ENCODE peak calls at places on chromosome 10, in seven cellular contexts. K is PC-9; O is activated effector memory CD4-positive, alpha-beta T cell treated with anti-CD3 and anti-CD28 coated beads, Interleukin-2, amount 50 U/mL, for 16 hours; E is SK-MEL-5; Y is SW 1271; F is left ventricle myocardium inferior; U is effector CD4-positive, alpha-beta T cell. A is an unnamed sample.

GRCh38 chr10:28644647-28645046 is 32.7 kb upstream of the BAMBI start:
- DNase-seq in E (no peak), O (no peak), F (no peak), Y (no peak), U (no peak), K (no peak), A (no peak)

GRCh38 chr10:62594093-62594520 is 210.4 kb upstream of the ADO start:
- DNase-seq in Y (no peak), K (peak), E (peak), F (peak), O (peak), U (peak), A (peak)

GRCh38 chr10:33249137-33249536 is 85.3 kb downstream of the NRP1 start:
- DNase-seq in O (no peak), U (no peak), Y (no peak), F (no peak), K (no peak), E (no peak), A (no peak)

GRCh38 chr10:19014034-19014433 is 34.6 kb upstream of the MALRD1 start:
- DNase-seq in O (no peak), E (no peak), F (no peak), Y (no peak), U (no peak), K (no peak), A (no peak)

GRCh38 chr10:128701837-128702236 is 575.6 kb upstream of the MKI67 start:
- DNase-seq in E (no peak), K (no peak), Y (no peak), U (no peak), F (no peak), O (no peak), A (no peak)

GRCh38 chr10:96047004-96047649 is 3.7 kb downstream of the CCNJ start:
- DNase-seq in E (no peak), O (no peak), Y (no peak), K (no peak), U (no peak), F (no peak), A (peak)

GRCh38 chr10:97053285-97053684 is 132.5 kb downstream of the SLIT1 start:
- DNase-seq in F (no peak), E (no peak), K (no peak), Y (no peak), U (no peak), O (no peak), A (no peak)

GRCh38 chr10:79948976-79949722 is at the start of gene SFTPD:
- DNase-seq in K (peak), E (no peak), Y (no peak), O (no peak), U (no peak), F (no peak), A (no peak)

GRCh38 chr10:77247076-77247561 is 390.5 kb downstream of the KCNMA1 start:
- DNase-seq in E (no peak), Y (no peak), U (no peak), O (no peak), F (no peak), K (no peak), A (peak)

GRCh38 chr10:89301231-89301630 is 615 bp upstream of the IFIT2 start:
- DNase-seq in E (no peak), K (no peak), Y (no peak), O (no peak), F (no peak), U (no peak), A (peak)

GRCh38 chr10:79496896-79497295 is 15.4 kb upstream of the EIF5AL1 start:
- DNase-seq in Y (no peak), O (no peak), U (no peak), K (no peak), E (no peak), F (no peak), A (no peak)

GRCh38 chr10:103854265-103854686 is 1.1 kb downstream of the SH3PXD2A start:
- DNase-seq in F (no peak), K (no peak), O (no peak), E (no peak), Y (no peak), U (no peak), A (no peak)

GRCh38 chr10:117078168-117078837 is 59.8 kb downstream of the VAX1 start:
- DNase-seq in F (no peak), O (no peak), U (no peak), K (peak), Y (no peak), E (peak), A (no peak)

GRCh38 chr10:103479135-103479534 is at the start of gene CALHM3:
- DNase-seq in K (peak), O (no peak), E (no peak), F (no peak), U (no peak), Y (no peak), A (no peak)

GRCh38 chr10:89151857-89152256 is 55.3 kb downstream of the CH25H start:
- DNase-seq in Y (no peak), E (no peak), U (no peak), O (no peak), F (no peak), K (no peak), A (no peak)

GRCh38 chr10:110216240-110216639 is 8.8 kb downstream of the MXI1 start:
- DNase-seq in K (no peak), Y (no peak), F (no peak), O (no peak), U (no peak), E (no peak), A (no peak)

GRCh38 chr10:125038637-125039036 is 96.7 kb downstream of the ZRANB1 start:
- DNase-seq in F (peak), O (no peak), U (no peak), K (peak), Y (no peak), E (peak), A (no peak)

GRCh38 chr10:68831961-68832455 is 4.7 kb downstream of the STOX1 start:
- DNase-seq in O (no peak), F (no peak), Y (no peak), K (peak), U (no peak), E (no peak), A (no peak)

GRCh38 chr10:36280886-36281499 is 638.9 kb upstream of the FZD8 start:
- DNase-seq in O (no peak), K (no peak), E (no peak), Y (no peak), U (no peak), F (no peak), A (peak)

GRCh38 chr10:47091421-47091820 is 180.2 kb downstream of the PTPN20 start:
- DNase-seq in Y (no peak), F (no peak), E (no peak), U (no peak), O (no peak), K (no peak), A (no peak)

GRCh38 chr10:46998192-46998591 is 87.0 kb downstream of the PTPN20 start:
- DNase-seq in F (no peak), E (no peak), Y (no peak), K (no peak), O (no peak), U (no peak), A (no peak)

GRCh38 chr10:27618036-27618615 is 114.0 kb downstream of the RAB18 start:
- DNase-seq in F (no peak), O (no peak), E (no peak), Y (no peak), K (no peak), U (no peak), A (no peak)

GRCh38 chr10:24153016-24153415 is 55.9 kb upstream of the KIAA1217 start:
- DNase-seq in U (no peak), F (no peak), Y (no peak), K (no peak), O (no peak), E (no peak), A (peak)

GRCh38 chr10:110701618-110701971 is 57.5 kb downstream of the RBM20 start:
- DNase-seq in K (no peak), F (no peak), U (no peak), E (no peak), Y (no peak), O (no peak), A (no peak)

GRCh38 chr10:79295593-79295992 is 51.7 kb upstream of the PPIF start:
- DNase-seq in U (no peak), O (no peak), E (no peak), K (no peak), Y (no peak), F (no peak), A (peak)

GRCh38 chr10:89845541-89846275 is 144.3 kb downstream of the KIF20B start:
- DNase-seq in Y (no peak), E (no peak), F (no peak), U (no peak), O (no peak), K (peak), A (peak)